ENCODE peak calls at places on chromosomes 2 and 18, in nine cellular contexts. One of them, this sample, is unnamed.

GRCh38 chr2:109246176-109246575 is 117.2 kb downstream of the SH3RF3 start:
- DNase-seq in NCI-H774: no peak
- DNase-seq in MV-4-11: no peak
- DNase-seq in suprapubic skin: no peak
- DNase-seq in psoas muscle: no peak
- DNase-seq in NCI-H526: no peak
- DNase-seq in stomach: no peak
- DNase-seq in effector CD4-positive, alpha-beta T cell: no peak
- DNase-seq in ACHN: no peak
- DNase-seq in this sample: no peak

GRCh38 chr2:234968633-234969328 is 17.0 kb downstream of the SH3BP4 start:
- DNase-seq in MV-4-11: no peak
- DNase-seq in stomach: no peak
- DNase-seq in NCI-H774: no peak
- DNase-seq in ACHN: no peak
- DNase-seq in psoas muscle: no peak
- DNase-seq in NCI-H526: peak; percentile 49
- DNase-seq in effector CD4-positive, alpha-beta T cell: no peak
- DNase-seq in suprapubic skin: no peak
- DNase-seq in this sample: no peak

GRCh38 chr18:31268985-31269406 is 49.0 kb upstream of the DSG1 start:
- DNase-seq in stomach: no peak
- DNase-seq in NCI-H526: no peak
- DNase-seq in MV-4-11: no peak
- DNase-seq in suprapubic skin: no peak
- DNase-seq in psoas muscle: no peak
- DNase-seq in NCI-H774: no peak
- DNase-seq in ACHN: no peak
- DNase-seq in effector CD4-positive, alpha-beta T cell: no peak
- DNase-seq in this sample: peak; percentile 67

GRCh38 chr2:71120195-71120594 is 9.8 kb downstream of the MCEE start:
- DNase-seq in stomach: no peak
- DNase-seq in MV-4-11: no peak
- DNase-seq in ACHN: no peak
- DNase-seq in psoas muscle: no peak
- DNase-seq in NCI-H774: no peak
- DNase-seq in effector CD4-positive, alpha-beta T cell: no peak
- DNase-seq in NCI-H526: no peak
- DNase-seq in suprapubic skin: no peak
- DNase-seq in this sample: no peak

GRCh38 chr2:7860693-7861092 is 821.2 kb upstream of the ID2 start:
- DNase-seq in stomach: no peak
- DNase-seq in MV-4-11: no peak
- DNase-seq in NCI-H526: no peak
- DNase-seq in ACHN: no peak
- DNase-seq in psoas muscle: no peak
- DNase-seq in effector CD4-positive, alpha-beta T cell: no peak
- DNase-seq in NCI-H774: no peak
- DNase-seq in suprapubic skin: no peak
- DNase-seq in this sample: no peak

GRCh38 chr2:99867690-99868089 is 274.7 kb downstream of the AFF3 start:
- DNase-seq in MV-4-11: peak; percentile 22
- DNase-seq in suprapubic skin: no peak
- DNase-seq in ACHN: no peak
- DNase-seq in effector CD4-positive, alpha-beta T cell: no peak
- DNase-seq in psoas muscle: no peak
- DNase-seq in stomach: no peak
- DNase-seq in NCI-H774: no peak
- DNase-seq in NCI-H526: no peak
- DNase-seq in this sample: no peak

GRCh38 chr18:63137999-63138448 is 181.5 kb downstream of the BCL2 start:
- DNase-seq in psoas muscle: peak; percentile 61
- DNase-seq in NCI-H526: peak; percentile 59
- DNase-seq in suprapubic skin: no peak
- DNase-seq in effector CD4-positive, alpha-beta T cell: peak; percentile 55
- DNase-seq in stomach: no peak
- DNase-seq in NCI-H774: no peak
- DNase-seq in ACHN: no peak
- DNase-seq in MV-4-11: peak; percentile 16
- DNase-seq in this sample: no peak

GRCh38 chr18:46448347-46448746 is 208.7 kb downstream of the LOXHD1 start:
- DNase-seq in effector CD4-positive, alpha-beta T cell: no peak
- DNase-seq in psoas muscle: no peak
- DNase-seq in NCI-H526: no peak
- DNase-seq in stomach: no peak
- DNase-seq in ACHN: no peak
- DNase-seq in suprapubic skin: no peak
- DNase-seq in NCI-H774: no peak
- DNase-seq in MV-4-11: no peak
- DNase-seq in this sample: no peak

GRCh38 chr2:175373001-175373727 is 191.7 kb upstream of the ATP5MC3 start:
- DNase-seq in stomach: no peak
- DNase-seq in suprapubic skin: no peak
- DNase-seq in NCI-H774: no peak
- DNase-seq in psoas muscle: no peak
- DNase-seq in MV-4-11: peak; percentile 14
- DNase-seq in effector CD4-positive, alpha-beta T cell: no peak
- DNase-seq in NCI-H526: no peak
- DNase-seq in ACHN: no peak
- DNase-seq in this sample: peak; percentile 44

GRCh38 chr2:74741651-74742050 is 87.6 kb downstream of the SEMA4F start:
- DNase-seq in psoas muscle: no peak
- DNase-seq in suprapubic skin: no peak
- DNase-seq in stomach: no peak
- DNase-seq in ACHN: no peak
- DNase-seq in NCI-H526: no peak
- DNase-seq in effector CD4-positive, alpha-beta T cell: no peak
- DNase-seq in MV-4-11: peak; percentile 83
- DNase-seq in NCI-H774: no peak
- DNase-seq in this sample: no peak

GRCh38 chr18:51980101-51980500 is 359.9 kb upstream of the DCC start:
- DNase-seq in ACHN: no peak
- DNase-seq in NCI-H774: no peak
- DNase-seq in psoas muscle: no peak
- DNase-seq in NCI-H526: no peak
- DNase-seq in suprapubic skin: no peak
- DNase-seq in stomach: no peak
- DNase-seq in effector CD4-positive, alpha-beta T cell: no peak
- DNase-seq in MV-4-11: no peak
- DNase-seq in this sample: no peak

GRCh38 chr2:239831272-239831731 is 193.8 kb downstream of the NDUFA10 start:
- DNase-seq in NCI-H774: no peak
- DNase-seq in NCI-H526: no peak
- DNase-seq in ACHN: no peak
- DNase-seq in psoas muscle: no peak
- DNase-seq in stomach: peak; percentile 17
- DNase-seq in suprapubic skin: peak; percentile 56
- DNase-seq in effector CD4-positive, alpha-beta T cell: no peak
- DNase-seq in MV-4-11: no peak
- DNase-seq in this sample: peak; percentile 9

GRCh38 chr18:36127866-36128845 is 984 bp downstream of the SLC39A6 start:
- DNase-seq in stomach: no peak
- DNase-seq in NCI-H526: peak; percentile 39
- DNase-seq in MV-4-11: no peak
- DNase-seq in suprapubic skin: no peak
- DNase-seq in psoas muscle: no peak
- DNase-seq in NCI-H774: no peak
- DNase-seq in ACHN: peak; percentile 30
- DNase-seq in effector CD4-positive, alpha-beta T cell: no peak
- DNase-seq in this sample: no peak

GRCh38 chr2:64766841-64767669 is 113.3 kb upstream of the SERTAD2 start:
- DNase-seq in stomach: no peak
- DNase-seq in MV-4-11: peak; percentile 37
- DNase-seq in psoas muscle: no peak
- DNase-seq in NCI-H526: peak; percentile 45
- DNase-seq in suprapubic skin: no peak
- DNase-seq in effector CD4-positive, alpha-beta T cell: no peak
- DNase-seq in ACHN: peak; percentile 64
- DNase-seq in NCI-H774: no peak
- DNase-seq in this sample: no peak

GRCh38 chr18:26225022-26225693 is 1.1 kb upstream of the TAF4B start:
- DNase-seq in NCI-H774: no peak
- DNase-seq in psoas muscle: no peak
- DNase-seq in MV-4-11: no peak
- DNase-seq in effector CD4-positive, alpha-beta T cell: no peak
- DNase-seq in suprapubic skin: no peak
- DNase-seq in stomach: no peak
- DNase-seq in ACHN: no peak
- DNase-seq in NCI-H526: no peak
- DNase-seq in this sample: no peak

GRCh38 chr2:42796427-42797248 is 4.3 kb upstream of the HAAO start:
- DNase-seq in effector CD4-positive, alpha-beta T cell: no peak
- DNase-seq in suprapubic skin: no peak
- DNase-seq in psoas muscle: no peak
- DNase-seq in ACHN: no peak
- DNase-seq in NCI-H526: no peak
- DNase-seq in stomach: no peak
- DNase-seq in NCI-H774: no peak
- DNase-seq in MV-4-11: no peak
- DNase-seq in this sample: no peak

GRCh38 chr2:148813603-148814065 is 61.4 kb upstream of the KIF5C start:
- DNase-seq in psoas muscle: no peak
- DNase-seq in MV-4-11: no peak
- DNase-seq in stomach: peak; percentile 28
- DNase-seq in NCI-H774: no peak
- DNase-seq in ACHN: no peak
- DNase-seq in effector CD4-positive, alpha-beta T cell: peak; percentile 34
- DNase-seq in NCI-H526: no peak
- DNase-seq in suprapubic skin: no peak
- DNase-seq in this sample: no peak

GRCh38 chr2:179340678-179341077 is 76.0 kb upstream of the SESTD1 start:
- DNase-seq in NCI-H774: no peak
- DNase-seq in stomach: no peak
- DNase-seq in NCI-H526: peak; percentile 22
- DNase-seq in suprapubic skin: no peak
- DNase-seq in ACHN: peak; percentile 25
- DNase-seq in MV-4-11: peak; percentile 23
- DNase-seq in effector CD4-positive, alpha-beta T cell: no peak
- DNase-seq in psoas muscle: no peak
- DNase-seq in this sample: no peak

GRCh38 chr2:220374282-220374681 is 746.9 kb downstream of the SLC4A3 start:
- DNase-seq in NCI-H774: no peak
- DNase-seq in MV-4-11: no peak
- DNase-seq in NCI-H526: no peak
- DNase-seq in psoas muscle: no peak
- DNase-seq in ACHN: no peak
- DNase-seq in suprapubic skin: no peak
- DNase-seq in effector CD4-positive, alpha-beta T cell: no peak
- DNase-seq in stomach: no peak
- DNase-seq in this sample: no peak

GRCh38 chr2:15719566-15720313 is 128.1 kb downstream of the DDX1 start:
- DNase-seq in stomach: peak; percentile 8
- DNase-seq in NCI-H526: no peak
- DNase-seq in MV-4-11: no peak
- DNase-seq in effector CD4-positive, alpha-beta T cell: no peak
- DNase-seq in suprapubic skin: no peak
- DNase-seq in NCI-H774: no peak
- DNase-seq in psoas muscle: no peak
- DNase-seq in ACHN: no peak
- DNase-seq in this sample: no peak

GRCh38 chr2:108034843-108035242 is 48.5 kb downstream of the SLC5A7 start:
- DNase-seq in NCI-H526: peak; percentile 6
- DNase-seq in NCI-H774: no peak
- DNase-seq in ACHN: no peak
- DNase-seq in psoas muscle: no peak
- DNase-seq in effector CD4-positive, alpha-beta T cell: no peak
- DNase-seq in MV-4-11: no peak
- DNase-seq in stomach: no peak
- DNase-seq in suprapubic skin: no peak
- DNase-seq in this sample: no peak

GRCh38 chr2:11288431-11288830 is 56.0 kb downstream of the ROCK2 start:
- DNase-seq in stomach: no peak
- DNase-seq in NCI-H526: no peak
- DNase-seq in psoas muscle: no peak
- DNase-seq in suprapubic skin: no peak
- DNase-seq in MV-4-11: no peak
- DNase-seq in ACHN: no peak
- DNase-seq in NCI-H774: no peak
- DNase-seq in effector CD4-positive, alpha-beta T cell: no peak
- DNase-seq in this sample: no peak

GRCh38 chr2:2708575-2708974 is 377.5 kb upstream of the MYT1L start:
- DNase-seq in NCI-H526: no peak
- DNase-seq in effector CD4-positive, alpha-beta T cell: no peak
- DNase-seq in ACHN: no peak
- DNase-seq in suprapubic skin: no peak
- DNase-seq in MV-4-11: no peak
- DNase-seq in psoas muscle: no peak
- DNase-seq in NCI-H774: no peak
- DNase-seq in stomach: no peak
- DNase-seq in this sample: no peak

GRCh38 chr2:62293490-62294212 is 97.7 kb downstream of the B3GNT2 start:
- DNase-seq in NCI-H774: peak; percentile 23
- DNase-seq in NCI-H526: peak; percentile 61
- DNase-seq in psoas muscle: peak; percentile 68
- DNase-seq in effector CD4-positive, alpha-beta T cell: no peak
- DNase-seq in ACHN: peak; percentile 98
- DNase-seq in MV-4-11: no peak
- DNase-seq in suprapubic skin: peak; percentile 72
- DNase-seq in stomach: peak; percentile 93
- DNase-seq in this sample: peak; percentile 86

GRCh38 chr2:65424391-65424790 is 8.0 kb downstream of the SPRED2 start:
- DNase-seq in suprapubic skin: no peak
- DNase-seq in NCI-H526: no peak
- DNase-seq in NCI-H774: no peak
- DNase-seq in ACHN: no peak
- DNase-seq in effector CD4-positive, alpha-beta T cell: no peak
- DNase-seq in psoas muscle: no peak
- DNase-seq in stomach: no peak
- DNase-seq in MV-4-11: no peak
- DNase-seq in this sample: no peak

GRCh38 chr2:9803023-9803805 is 40.1 kb upstream of the TAF1B start:
- DNase-seq in NCI-H526: no peak
- DNase-seq in stomach: no peak
- DNase-seq in NCI-H774: no peak
- DNase-seq in effector CD4-positive, alpha-beta T cell: no peak
- DNase-seq in suprapubic skin: peak; percentile 77
- DNase-seq in ACHN: no peak
- DNase-seq in psoas muscle: no peak
- DNase-seq in MV-4-11: no peak
- DNase-seq in this sample: peak; percentile 58

GRCh38 chr2:176653856-176654443 is 384.7 kb downstream of the MTX2 start:
- DNase-seq in effector CD4-positive, alpha-beta T cell: no peak
- DNase-seq in stomach: peak; percentile 39
- DNase-seq in psoas muscle: peak; percentile 76
- DNase-seq in NCI-H774: peak; percentile 50
- DNase-seq in MV-4-11: peak; percentile 66
- DNase-seq in ACHN: peak; percentile 91
- DNase-seq in NCI-H526: peak; percentile 96
- DNase-seq in suprapubic skin: peak; percentile 71
- DNase-seq in this sample: peak; percentile 50

GRCh38 chr18:62605685-62606084 is 82.9 kb downstream of the ZCCHC2 start:
- DNase-seq in effector CD4-positive, alpha-beta T cell: no peak
- DNase-seq in psoas muscle: no peak
- DNase-seq in NCI-H774: no peak
- DNase-seq in stomach: no peak
- DNase-seq in suprapubic skin: no peak
- DNase-seq in MV-4-11: no peak
- DNase-seq in NCI-H526: no peak
- DNase-seq in ACHN: no peak
- DNase-seq in this sample: no peak

This sample was measured in mucosa of gallbladder.